ENCODE peak calls at places on chromosome 1, in ten cellular contexts. P is posterior cingulate gyrus; N is fibroblast of the conjunctiva; C is endothelial cell; Z is left ventricle myocardium inferior; O is stimulated activated CD8-positive, alpha-beta memory T cell treated with anti-CD3 and anti-CD28 coated beads, Interleukin-2, amount 100 ng/mL, for 1 hour; I is naive thymus-derived CD4-positive, alpha-beta T cell; U is AG10803; A is LHCN-M2; K is hypothalamus. X is an unnamed sample.

GRCh38 chr1:115052454-115053083 is 22.9 kb downstream of the TSHB start:
- DNase-seq in A (peak; percentile 48), O (no peak), Z (peak; percentile 29), P (no peak), U (peak; percentile 35), I (peak; percentile 56), C (peak; percentile 52), N (peak; percentile 14), K (no peak), X (no peak)

GRCh38 chr1:30885580-30886513 is 22.7 kb downstream of the SDC3 start:
- DNase-seq in N (no peak), A (no peak), O (no peak), P (peak; percentile 89), Z (no peak), C (no peak), K (peak; percentile 23), U (no peak), I (no peak), X (no peak)

GRCh38 chr1:179831852-179832699 is 45.5 kb downstream of the TOR1AIP2 start:
- DNase-seq in U (peak; percentile 49), K (no peak), P (no peak), N (no peak), I (peak; percentile 80), O (no peak), Z (no peak), A (no peak), C (no peak), X (no peak)

GRCh38 chr1:112712701-112713128 is 2.4 kb downstream of the PPM1J start:
- DNase-seq in A (no peak), P (no peak), Z (no peak), C (no peak), N (no peak), O (no peak), I (no peak), K (no peak), U (no peak), X (no peak)

GRCh38 chr1:119298687-119299086 is 69.9 kb upstream of the HAO2 start:
- DNase-seq in Z (no peak), A (peak; percentile 39), I (peak; percentile 31), C (no peak), P (no peak), O (no peak), N (peak; percentile 32), K (no peak), U (peak; percentile 60), X (no peak)

GRCh38 chr1:156725683-156726280 is 2.5 kb upstream of the METTL25B start:
- DNase-seq in I (peak; percentile 78), O (peak; percentile 57), A (peak; percentile 86), Z (peak; percentile 88), C (peak; percentile 84), U (peak; percentile 86), N (peak; percentile 89), P (peak; percentile 95), K (peak; percentile 64), X (peak; percentile 39)

GRCh38 chr1:85940621-85941306 is 215.8 kb downstream of the COL24A1 start:
- DNase-seq in C (no peak), I (no peak), Z (no peak), N (peak; percentile 6), A (no peak), U (peak; percentile 71), K (no peak), O (no peak), P (no peak), X (no peak)

GRCh38 chr1:30571380-30571779 is 152.0 kb downstream of the MATN1 start:
- DNase-seq in I (no peak), O (no peak), K (no peak), C (no peak), U (no peak), N (no peak), P (no peak), Z (no peak), A (no peak), X (no peak)